ENCODE peak calls at places on chromosome 14, in six cellular contexts. B is HepG2, W is K562, K is GM12891, O is H1, F is GM12878. V is an unnamed sample.

GRCh38 chr14:89429206-89430091 is 12.4 kb upstream of the FOXN3 start:
- DNase-seq in K (no peak), F (no peak), W (no peak), B (no peak), O (no peak), V (no peak)

GRCh38 chr14:20998674-20999366 is at the start of gene SLC39A2:
- DNase-seq in O (peak; percentile 60), F (no peak), K (no peak), W (peak; percentile 23), B (no peak), V (no peak)

GRCh38 chr14:33070474-33070873 is 131.8 kb downstream of the NPAS3 start:
- DNase-seq in K (no peak), F (no peak), W (no peak), B (no peak), O (no peak), V (no peak)

GRCh38 chr14:99481745-99482099 is 513 bp downstream of the CCNK start:
- DNase-seq in K (no peak), F (no peak), O (no peak), B (no peak), W (no peak), V (no peak)

GRCh38 chr14:54686871-54687749 is 120.2 kb downstream of the SAMD4A start:
- DNase-seq in F (no peak), K (no peak), B (no peak), W (no peak), O (no peak), V (no peak)

GRCh38 chr14:103329421-103330347 is 4.4 kb upstream of the EIF5 start:
- DNase-seq in K (no peak), F (no peak), B (peak; percentile 64), O (no peak), W (no peak), V (no peak)

GRCh38 chr14:23068792-23069412 is 11.6 kb upstream of the CDH24 start:
- DNase-seq in W (peak; percentile 79), K (peak; percentile 84), F (peak; percentile 67), B (peak; percentile 98), O (peak; percentile 85), V (peak; percentile 77)

GRCh38 chr14:105999361-106000028 is 473.1 kb downstream of the TMEM121 start:
- DNase-seq in B (peak; percentile 50), O (peak; percentile 36), K (peak; percentile 42), W (peak; percentile 23), F (no peak), V (no peak)

GRCh38 chr14:57831981-57832380 is 33.9 kb downstream of the SLC35F4 start:
- DNase-seq in W (no peak), F (no peak), B (no peak), O (no peak), K (no peak), V (no peak)

GRCh38 chr14:87745507-87746118 is 247.4 kb downstream of the GALC start:
- DNase-seq in K (peak; percentile 11), W (peak; percentile 17), F (no peak), B (peak; percentile 23), O (peak; percentile 63), V (no peak)

GRCh38 chr14:67668559-67668958 is 5.9 kb downstream of the VTI1B start:
- DNase-seq in F (peak; percentile 44), W (no peak), O (no peak), B (no peak), K (no peak), V (no peak)

GRCh38 chr14:58362798-58363412 is 32.8 kb upstream of the TOMM20L start:
- DNase-seq in K (no peak), W (peak; percentile 11), O (no peak), B (peak; percentile 41), F (no peak), V (no peak)

GRCh38 chr14:25237845-25238244 is 187.9 kb upstream of the STXBP6 start:
- DNase-seq in K (no peak), F (no peak), W (no peak), B (peak; percentile 59), O (peak; percentile 55), V (no peak)

GRCh38 chr14:22598896-22599244 is 770 bp downstream of the ABHD4 start:
- DNase-seq in F (no peak), O (no peak), B (peak; percentile 82), W (peak; percentile 55), K (no peak), V (peak; percentile 38)

GRCh38 chr14:49966304-49966809 is 73.5 kb downstream of the ARF6 start:
- DNase-seq in K (no peak), B (peak; percentile 84), W (no peak), F (no peak), O (peak; percentile 54), V (no peak)
- TF ChIP-seq POLR2A in K (no peak), B (peak; percentile 64), W (no peak), F (no peak), O (no peak), V (no peak)

DNA sequence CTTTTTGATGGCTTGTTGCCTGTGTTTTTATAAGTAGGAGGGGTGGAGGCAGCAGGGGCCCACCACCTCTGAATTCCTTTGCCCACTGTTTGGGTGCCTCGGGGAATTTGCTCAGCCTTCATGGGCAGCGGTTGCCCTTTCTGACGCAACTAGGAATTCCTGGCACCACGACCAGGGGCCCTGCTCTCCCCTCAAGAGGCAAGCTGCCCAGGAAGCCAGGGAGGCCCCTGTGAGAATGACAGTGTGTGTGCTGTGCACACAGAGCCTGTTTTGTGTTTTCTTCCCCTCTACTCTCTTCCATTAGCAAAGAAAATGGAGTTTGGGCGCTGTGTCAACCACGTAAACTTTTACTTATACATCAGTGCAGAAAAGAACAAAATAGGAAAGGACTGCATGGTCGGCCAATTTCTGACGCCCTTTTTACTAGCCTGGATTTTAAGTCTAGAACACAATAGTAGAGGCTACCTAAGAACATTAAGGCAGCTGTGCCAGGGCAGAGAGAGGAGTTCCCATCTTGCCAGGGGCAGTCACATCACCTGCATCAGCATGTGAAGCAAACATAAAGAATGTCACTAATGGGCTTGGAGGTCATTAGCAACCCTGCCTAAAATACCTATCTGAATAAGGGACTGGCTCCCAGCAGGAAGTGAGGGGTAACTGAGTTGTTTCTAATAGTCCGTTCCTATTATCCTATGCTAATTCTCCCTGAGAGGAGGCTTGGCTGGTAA is 17.9 kb upstream of the PTGR2 start:
- DNase-seq in F (no peak), K (no peak), B (peak; percentile 60), O (no peak), W (no peak), V (no peak)
- TF ChIP-seq POLR2AphosphoS5 in F (no peak), K (no peak), B (no peak), O (no peak), W (no peak), V (no peak)

DNA sequence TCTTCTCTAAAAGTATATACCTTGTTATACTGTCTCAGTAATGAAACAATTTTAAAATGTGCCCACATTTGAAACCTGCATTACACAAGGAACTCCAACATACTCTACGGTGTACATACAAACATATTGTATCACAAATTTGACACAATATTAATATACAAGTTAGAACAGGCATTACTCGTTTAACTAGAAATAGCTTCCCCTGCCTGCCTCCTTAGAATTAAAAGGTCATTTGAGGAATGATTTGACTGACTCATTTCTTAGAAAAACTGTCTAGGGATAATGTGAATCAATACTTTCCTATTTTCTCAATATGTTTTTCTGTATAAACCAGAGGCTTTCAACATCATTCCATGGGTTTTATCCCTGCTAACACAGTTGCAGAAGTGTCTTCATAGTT is 73.7 kb downstream of the STON2 start:
- DNase-seq in O (no peak), B (no peak), K (no peak), F (no peak), W (no peak), V (no peak)
- TF ChIP-seq TAF1 in O (no peak), B (no peak), K (no peak), F (no peak), W (no peak), V (no peak)

GRCh38 chr14:31026395-31027096 is 367 bp upstream of the STRN3 start:
- DNase-seq in O (peak; percentile 96), K (peak; percentile 81), B (peak; percentile 99), W (peak; percentile 87), F (peak; percentile 85), V (peak; percentile 79)
- TF ChIP-seq POLR2A in O (peak; percentile 91), K (peak; percentile 72), B (peak; percentile 96), W (peak; percentile 88), F (peak; percentile 63), V (peak; percentile 83)

GRCh38 chr14:74144789-74145188 is 60.0 kb downstream of the LIN52 start:
- DNase-seq in K (no peak), F (no peak), O (no peak), W (no peak), B (peak; percentile 73), V (no peak)

GRCh38 chr14:74141703-74142102 is 56.9 kb downstream of the LIN52 start:
- DNase-seq in K (no peak), F (no peak), O (no peak), B (peak; percentile 57), W (no peak), V (no peak)

GRCh38 chr14:74142523-74142922 is 57.8 kb downstream of the LIN52 start:
- DNase-seq in B (no peak), K (no peak), F (no peak), O (no peak), W (no peak), V (no peak)

GRCh38 chr14:74135386-74135785 is 50.6 kb downstream of the LIN52 start:
- DNase-seq in B (no peak), O (no peak), F (no peak), W (no peak), K (no peak), V (no peak)

GRCh38 chr14:74140374-74140850 is 55.7 kb downstream of the LIN52 start:
- DNase-seq in B (no peak), W (no peak), F (no peak), O (no peak), K (no peak), V (no peak)
- TF ChIP-seq POLR2AphosphoS5 in B (no peak), W (no peak), F (no peak), O (no peak), K (no peak), V (no peak)

GRCh38 chr14:37234222-37234621 is 36.5 kb downstream of the MIPOL1 start:
- DNase-seq in W (no peak), K (no peak), B (no peak), F (no peak), O (no peak), V (no peak)

GRCh38 chr14:37232907-37233481 is 35.3 kb downstream of the MIPOL1 start:
- DNase-seq in B (peak; percentile 79), W (peak; percentile 36), K (no peak), O (no peak), F (no peak), V (no peak)

DNA sequence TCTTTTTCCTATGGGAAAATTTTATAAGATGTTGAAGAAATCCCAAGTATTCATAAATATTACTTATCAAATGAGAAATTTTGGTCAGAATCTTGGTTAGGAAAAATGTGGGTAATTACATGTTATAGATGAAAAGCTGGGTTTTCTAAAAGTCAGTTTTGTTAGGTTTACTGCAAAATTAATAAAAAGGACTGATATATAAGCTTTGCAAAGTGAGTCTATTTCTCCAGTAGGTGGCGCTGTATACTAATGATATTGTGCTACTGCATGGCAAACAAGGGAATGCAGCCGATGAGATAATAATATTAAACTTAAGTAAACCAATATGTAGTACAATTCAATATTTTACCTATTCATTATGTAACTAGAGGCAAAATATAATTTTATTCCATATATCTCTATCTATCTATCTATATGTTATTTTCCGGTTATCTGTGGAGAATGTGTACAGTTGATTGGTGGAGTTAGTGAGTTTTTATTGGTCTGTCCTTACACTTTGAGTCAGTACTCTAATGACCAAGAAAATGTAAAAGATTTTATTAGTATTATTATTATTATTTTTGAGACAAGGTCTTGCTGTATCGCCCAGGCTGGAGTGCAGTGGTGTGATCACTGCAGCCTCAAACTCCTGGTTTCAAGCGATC is 32.9 kb downstream of the MIPOL1 start:
- DNase-seq in W (peak; percentile 39), K (no peak), O (no peak), F (no peak), B (peak; percentile 90), V (no peak)
- TF ChIP-seq TAF1 in W (no peak), K (no peak), O (no peak), F (no peak), B (no peak), V (no peak)

V was measured in GM12892.